ENCODE peak calls at places on chromosomes 13 and 19, in five cellular contexts. One of them, this sample, is unnamed.

GRCh38 chr13:104592127-104592526 is 1525.9 kb upstream of the SLC10A2 start:
- DNase-seq in body of pancreas: no peak
- DNase-seq in ovary: no peak
- DNase-seq in naive thymus-derived CD8-positive, alpha-beta T cell: no peak
- DNase-seq in stimulated activated CD4-positive, alpha-beta T cell treated with anti-CD3 and anti-CD28 coated beads, Interleukin-2, amount 100 ng/mL, for 4 hours: no peak
- DNase-seq in this sample: no peak

GRCh38 chr19:35939307-35940077 is 3.3 kb downstream of the LRFN3 start:
- DNase-seq in body of pancreas: peak
- DNase-seq in ovary: no peak
- DNase-seq in naive thymus-derived CD8-positive, alpha-beta T cell: no peak
- DNase-seq in stimulated activated CD4-positive, alpha-beta T cell treated with anti-CD3 and anti-CD28 coated beads, Interleukin-2, amount 100 ng/mL, for 4 hours: no peak
- DNase-seq in this sample: no peak

GRCh38 chr19:45057444-45057843 is 18.6 kb downstream of the CLASRP start:
- DNase-seq in body of pancreas: no peak
- DNase-seq in ovary: no peak
- DNase-seq in naive thymus-derived CD8-positive, alpha-beta T cell: no peak
- DNase-seq in stimulated activated CD4-positive, alpha-beta T cell treated with anti-CD3 and anti-CD28 coated beads, Interleukin-2, amount 100 ng/mL, for 4 hours: no peak
- DNase-seq in this sample: no peak

GRCh38 chr19:32928806-32929205 is 43.0 kb downstream of the CEP89 start:
- DNase-seq in body of pancreas: no peak
- DNase-seq in ovary: no peak
- DNase-seq in naive thymus-derived CD8-positive, alpha-beta T cell: no peak
- DNase-seq in stimulated activated CD4-positive, alpha-beta T cell treated with anti-CD3 and anti-CD28 coated beads, Interleukin-2, amount 100 ng/mL, for 4 hours: no peak
- DNase-seq in this sample: no peak

GRCh38 chr13:73038064-73038463 is 20.7 kb upstream of the KLF5 start:
- DNase-seq in body of pancreas: no peak
- DNase-seq in ovary: no peak
- DNase-seq in naive thymus-derived CD8-positive, alpha-beta T cell: no peak
- DNase-seq in stimulated activated CD4-positive, alpha-beta T cell treated with anti-CD3 and anti-CD28 coated beads, Interleukin-2, amount 100 ng/mL, for 4 hours: no peak
- DNase-seq in this sample: no peak

GRCh38 chr13:94419304-94419943 is 60.1 kb downstream of the DCT start:
- DNase-seq in body of pancreas: no peak
- DNase-seq in ovary: no peak
- DNase-seq in naive thymus-derived CD8-positive, alpha-beta T cell: no peak
- DNase-seq in stimulated activated CD4-positive, alpha-beta T cell treated with anti-CD3 and anti-CD28 coated beads, Interleukin-2, amount 100 ng/mL, for 4 hours: peak
- DNase-seq in this sample: no peak

GRCh38 chr19:42403586-42403985 is 13.5 kb upstream of the CNFN start:
- DNase-seq in body of pancreas: no peak
- DNase-seq in ovary: no peak
- DNase-seq in naive thymus-derived CD8-positive, alpha-beta T cell: no peak
- DNase-seq in stimulated activated CD4-positive, alpha-beta T cell treated with anti-CD3 and anti-CD28 coated beads, Interleukin-2, amount 100 ng/mL, for 4 hours: no peak
- DNase-seq in this sample: no peak

GRCh38 chr13:71830736-71831135 is 36.3 kb downstream of the DACH1 start:
- DNase-seq in body of pancreas: no peak
- DNase-seq in ovary: no peak
- DNase-seq in naive thymus-derived CD8-positive, alpha-beta T cell: no peak
- DNase-seq in stimulated activated CD4-positive, alpha-beta T cell treated with anti-CD3 and anti-CD28 coated beads, Interleukin-2, amount 100 ng/mL, for 4 hours: no peak
- DNase-seq in this sample: no peak

GRCh38 chr19:18280247-18281081 is 958 bp downstream of the JUND start:
- DNase-seq in body of pancreas: peak
- DNase-seq in ovary: peak
- DNase-seq in naive thymus-derived CD8-positive, alpha-beta T cell: peak
- DNase-seq in stimulated activated CD4-positive, alpha-beta T cell treated with anti-CD3 and anti-CD28 coated beads, Interleukin-2, amount 100 ng/mL, for 4 hours: peak
- DNase-seq in this sample: peak

GRCh38 chr13:103250071-103250470 is 183.9 kb upstream of the SLC10A2 start:
- DNase-seq in body of pancreas: no peak
- DNase-seq in ovary: no peak
- DNase-seq in naive thymus-derived CD8-positive, alpha-beta T cell: no peak
- DNase-seq in stimulated activated CD4-positive, alpha-beta T cell treated with anti-CD3 and anti-CD28 coated beads, Interleukin-2, amount 100 ng/mL, for 4 hours: no peak
- DNase-seq in this sample: no peak

GRCh38 chr13:24668955-24669354 is 11.3 kb upstream of the ATP12A start:
- DNase-seq in body of pancreas: no peak
- DNase-seq in ovary: no peak
- DNase-seq in naive thymus-derived CD8-positive, alpha-beta T cell: no peak
- DNase-seq in stimulated activated CD4-positive, alpha-beta T cell treated with anti-CD3 and anti-CD28 coated beads, Interleukin-2, amount 100 ng/mL, for 4 hours: no peak
- DNase-seq in this sample: no peak

GRCh38 chr13:64158910-64159309 is 2743.3 kb upstream of the PCDH20 start:
- DNase-seq in body of pancreas: no peak
- DNase-seq in ovary: no peak
- DNase-seq in naive thymus-derived CD8-positive, alpha-beta T cell: no peak
- DNase-seq in stimulated activated CD4-positive, alpha-beta T cell treated with anti-CD3 and anti-CD28 coated beads, Interleukin-2, amount 100 ng/mL, for 4 hours: no peak
- DNase-seq in this sample: no peak

GRCh38 chr19:1492474-1493006 is 1.6 kb downstream of the REEP6 start:
- DNase-seq in body of pancreas: peak
- DNase-seq in ovary: no peak
- DNase-seq in naive thymus-derived CD8-positive, alpha-beta T cell: no peak
- DNase-seq in stimulated activated CD4-positive, alpha-beta T cell treated with anti-CD3 and anti-CD28 coated beads, Interleukin-2, amount 100 ng/mL, for 4 hours: no peak
- DNase-seq in this sample: no peak

GRCh38 chr19:52297601-52298358 is 811 bp downstream of the ZNF480 start:
- DNase-seq in body of pancreas: no peak
- DNase-seq in ovary: peak
- DNase-seq in naive thymus-derived CD8-positive, alpha-beta T cell: no peak
- DNase-seq in stimulated activated CD4-positive, alpha-beta T cell treated with anti-CD3 and anti-CD28 coated beads, Interleukin-2, amount 100 ng/mL, for 4 hours: no peak
- DNase-seq in this sample: no peak

GRCh38 chr13:114095486-114095885 is 36.9 kb downstream of the RASA3 start:
- DNase-seq in body of pancreas: no peak
- DNase-seq in ovary: no peak
- DNase-seq in naive thymus-derived CD8-positive, alpha-beta T cell: no peak
- DNase-seq in stimulated activated CD4-positive, alpha-beta T cell treated with anti-CD3 and anti-CD28 coated beads, Interleukin-2, amount 100 ng/mL, for 4 hours: no peak
- DNase-seq in this sample: no peak

GRCh38 chr19:34957830-34958751 is 5.9 kb downstream of the ZNF792 start:
- DNase-seq in body of pancreas: no peak
- DNase-seq in ovary: no peak
- DNase-seq in naive thymus-derived CD8-positive, alpha-beta T cell: no peak
- DNase-seq in stimulated activated CD4-positive, alpha-beta T cell treated with anti-CD3 and anti-CD28 coated beads, Interleukin-2, amount 100 ng/mL, for 4 hours: no peak
- DNase-seq in this sample: no peak

GRCh38 chr19:18311495-18311894 is 11.4 kb downstream of the LSM4 start:
- DNase-seq in body of pancreas: no peak
- DNase-seq in ovary: no peak
- DNase-seq in naive thymus-derived CD8-positive, alpha-beta T cell: no peak
- DNase-seq in stimulated activated CD4-positive, alpha-beta T cell treated with anti-CD3 and anti-CD28 coated beads, Interleukin-2, amount 100 ng/mL, for 4 hours: no peak
- DNase-seq in this sample: no peak

GRCh38 chr13:33849211-33849610 is 31.3 kb downstream of the RFC3 start:
- DNase-seq in body of pancreas: no peak
- DNase-seq in ovary: no peak
- DNase-seq in naive thymus-derived CD8-positive, alpha-beta T cell: no peak
- DNase-seq in stimulated activated CD4-positive, alpha-beta T cell treated with anti-CD3 and anti-CD28 coated beads, Interleukin-2, amount 100 ng/mL, for 4 hours: no peak
- DNase-seq in this sample: no peak

GRCh38 chr13:112930192-112930591 is 38.8 kb upstream of the MCF2L start:
- DNase-seq in body of pancreas: no peak
- DNase-seq in ovary: no peak
- DNase-seq in naive thymus-derived CD8-positive, alpha-beta T cell: no peak
- DNase-seq in stimulated activated CD4-positive, alpha-beta T cell treated with anti-CD3 and anti-CD28 coated beads, Interleukin-2, amount 100 ng/mL, for 4 hours: no peak
- DNase-seq in this sample: no peak

GRCh38 chr13:98482476-98483444 is 94.1 kb downstream of the STK24 start:
- DNase-seq in body of pancreas: peak
- DNase-seq in ovary: peak
- DNase-seq in naive thymus-derived CD8-positive, alpha-beta T cell: no peak
- DNase-seq in stimulated activated CD4-positive, alpha-beta T cell treated with anti-CD3 and anti-CD28 coated beads, Interleukin-2, amount 100 ng/mL, for 4 hours: no peak
- DNase-seq in this sample: peak

GRCh38 chr13:44818016-44818415 is 171.3 kb downstream of the NUFIP1 start:
- DNase-seq in body of pancreas: no peak
- DNase-seq in ovary: no peak
- DNase-seq in naive thymus-derived CD8-positive, alpha-beta T cell: no peak
- DNase-seq in stimulated activated CD4-positive, alpha-beta T cell treated with anti-CD3 and anti-CD28 coated beads, Interleukin-2, amount 100 ng/mL, for 4 hours: no peak
- DNase-seq in this sample: no peak

GRCh38 chr13:92826197-92826596 is 400.4 kb upstream of the GPC6 start:
- DNase-seq in body of pancreas: peak
- DNase-seq in ovary: no peak
- DNase-seq in naive thymus-derived CD8-positive, alpha-beta T cell: no peak
- DNase-seq in stimulated activated CD4-positive, alpha-beta T cell treated with anti-CD3 and anti-CD28 coated beads, Interleukin-2, amount 100 ng/mL, for 4 hours: no peak
- DNase-seq in this sample: no peak

GRCh38 chr19:34733266-34733825 is 697 bp upstream of the ZNF181 start:
- DNase-seq in body of pancreas: no peak
- DNase-seq in ovary: no peak
- DNase-seq in naive thymus-derived CD8-positive, alpha-beta T cell: no peak
- DNase-seq in stimulated activated CD4-positive, alpha-beta T cell treated with anti-CD3 and anti-CD28 coated beads, Interleukin-2, amount 100 ng/mL, for 4 hours: no peak
- DNase-seq in this sample: no peak

GRCh38 chr13:112252744-112253590 is 123.2 kb upstream of the SPACA7 start:
- DNase-seq in body of pancreas: no peak
- DNase-seq in ovary: no peak
- DNase-seq in naive thymus-derived CD8-positive, alpha-beta T cell: no peak
- DNase-seq in stimulated activated CD4-positive, alpha-beta T cell treated with anti-CD3 and anti-CD28 coated beads, Interleukin-2, amount 100 ng/mL, for 4 hours: no peak
- DNase-seq in this sample: no peak

GRCh38 chr19:18510216-18510615 is 11.7 kb downstream of the ELL start:
- DNase-seq in body of pancreas: no peak
- DNase-seq in ovary: no peak
- DNase-seq in naive thymus-derived CD8-positive, alpha-beta T cell: no peak
- DNase-seq in stimulated activated CD4-positive, alpha-beta T cell treated with anti-CD3 and anti-CD28 coated beads, Interleukin-2, amount 100 ng/mL, for 4 hours: no peak
- DNase-seq in this sample: no peak

GRCh38 chr19:30029721-30030510 is 87.9 kb downstream of the URI1 start:
- DNase-seq in body of pancreas: no peak
- DNase-seq in ovary: no peak
- DNase-seq in naive thymus-derived CD8-positive, alpha-beta T cell: no peak
- DNase-seq in stimulated activated CD4-positive, alpha-beta T cell treated with anti-CD3 and anti-CD28 coated beads, Interleukin-2, amount 100 ng/mL, for 4 hours: no peak
- DNase-seq in this sample: no peak

GRCh38 chr19:40756502-40757110 is 5.6 kb downstream of the SNRPA start:
- DNase-seq in body of pancreas: no peak
- DNase-seq in ovary: no peak
- DNase-seq in naive thymus-derived CD8-positive, alpha-beta T cell: peak
- DNase-seq in stimulated activated CD4-positive, alpha-beta T cell treated with anti-CD3 and anti-CD28 coated beads, Interleukin-2, amount 100 ng/mL, for 4 hours: no peak
- DNase-seq in this sample: no peak

GRCh38 chr13:34591801-34592454 is 350.1 kb upstream of the NBEA start:
- DNase-seq in body of pancreas: peak
- DNase-seq in ovary: no peak
- DNase-seq in naive thymus-derived CD8-positive, alpha-beta T cell: no peak
- DNase-seq in stimulated activated CD4-positive, alpha-beta T cell treated with anti-CD3 and anti-CD28 coated beads, Interleukin-2, amount 100 ng/mL, for 4 hours: no peak
- DNase-seq in this sample: peak

GRCh38 chr13:34076943-34077703 is 259.2 kb downstream of the RFC3 start:
- DNase-seq in body of pancreas: no peak
- DNase-seq in ovary: no peak
- DNase-seq in naive thymus-derived CD8-positive, alpha-beta T cell: no peak
- DNase-seq in stimulated activated CD4-positive, alpha-beta T cell treated with anti-CD3 and anti-CD28 coated beads, Interleukin-2, amount 100 ng/mL, for 4 hours: no peak
- DNase-seq in this sample: no peak

GRCh38 chr13:93244141-93244917 is 17.7 kb downstream of the GPC6 start:
- DNase-seq in body of pancreas: no peak
- DNase-seq in ovary: peak
- DNase-seq in naive thymus-derived CD8-positive, alpha-beta T cell: no peak
- DNase-seq in stimulated activated CD4-positive, alpha-beta T cell treated with anti-CD3 and anti-CD28 coated beads, Interleukin-2, amount 100 ng/mL, for 4 hours: no peak
- DNase-seq in this sample: no peak

GRCh38 chr13:79530270-79530669 is 49.3 kb downstream of the NDFIP2 start:
- DNase-seq in body of pancreas: no peak
- DNase-seq in ovary: no peak
- DNase-seq in naive thymus-derived CD8-positive, alpha-beta T cell: no peak
- DNase-seq in stimulated activated CD4-positive, alpha-beta T cell treated with anti-CD3 and anti-CD28 coated beads, Interleukin-2, amount 100 ng/mL, for 4 hours: no peak
- DNase-seq in this sample: no peak

GRCh38 chr13:49113526-49114286 is 106.4 kb upstream of the MLNR start:
- DNase-seq in body of pancreas: no peak
- DNase-seq in ovary: no peak
- DNase-seq in naive thymus-derived CD8-positive, alpha-beta T cell: no peak
- DNase-seq in stimulated activated CD4-positive, alpha-beta T cell treated with anti-CD3 and anti-CD28 coated beads, Interleukin-2, amount 100 ng/mL, for 4 hours: no peak
- DNase-seq in this sample: no peak

GRCh38 chr19:33388817-33389573 is 15.5 kb downstream of the CEBPG start:
- DNase-seq in body of pancreas: peak
- DNase-seq in ovary: no peak
- DNase-seq in naive thymus-derived CD8-positive, alpha-beta T cell: no peak
- DNase-seq in stimulated activated CD4-positive, alpha-beta T cell treated with anti-CD3 and anti-CD28 coated beads, Interleukin-2, amount 100 ng/mL, for 4 hours: no peak
- DNase-seq in this sample: peak

GRCh38 chr13:89969996-89970709 is 1377.3 kb upstream of the MIR17HG start:
- DNase-seq in body of pancreas: no peak
- DNase-seq in ovary: no peak
- DNase-seq in naive thymus-derived CD8-positive, alpha-beta T cell: no peak
- DNase-seq in stimulated activated CD4-positive, alpha-beta T cell treated with anti-CD3 and anti-CD28 coated beads, Interleukin-2, amount 100 ng/mL, for 4 hours: no peak
- DNase-seq in this sample: no peak

GRCh38 chr19:32873560-32873959 is 4.0 kb upstream of the SLC7A9 start:
- DNase-seq in body of pancreas: no peak
- DNase-seq in ovary: no peak
- DNase-seq in naive thymus-derived CD8-positive, alpha-beta T cell: no peak
- DNase-seq in stimulated activated CD4-positive, alpha-beta T cell treated with anti-CD3 and anti-CD28 coated beads, Interleukin-2, amount 100 ng/mL, for 4 hours: no peak
- DNase-seq in this sample: no peak

GRCh38 chr13:38707433-38707832 is 20.6 kb downstream of the FREM2 start:
- DNase-seq in body of pancreas: no peak
- DNase-seq in ovary: no peak
- DNase-seq in naive thymus-derived CD8-positive, alpha-beta T cell: no peak
- DNase-seq in stimulated activated CD4-positive, alpha-beta T cell treated with anti-CD3 and anti-CD28 coated beads, Interleukin-2, amount 100 ng/mL, for 4 hours: no peak
- DNase-seq in this sample: no peak

GRCh38 chr13:76798037-76798436 is 88.2 kb downstream of the KCTD12 start:
- DNase-seq in body of pancreas: no peak
- DNase-seq in ovary: no peak
- DNase-seq in naive thymus-derived CD8-positive, alpha-beta T cell: no peak
- DNase-seq in stimulated activated CD4-positive, alpha-beta T cell treated with anti-CD3 and anti-CD28 coated beads, Interleukin-2, amount 100 ng/mL, for 4 hours: no peak
- DNase-seq in this sample: peak